ENCODE peak calls at places on chromosomes 16 and 17, in ten cellular contexts. One of them, this sample, is unnamed.

GRCh38 chr16:84839956-84840355 is 20.2 kb downstream of the CRISPLD2 start:
- DNase-seq in GM20000: no peak
- DNase-seq in NCI-H345: no peak
- DNase-seq in NCI-H1092: no peak
- DNase-seq in lower leg skin: no peak
- DNase-seq in kidney: no peak
- DNase-seq in H9: no peak
- DNase-seq in AG08395: peak
- DNase-seq in NCI-H1436: no peak
- DNase-seq in Peyer's patch: no peak
- DNase-seq in this sample: no peak

GRCh38 chr17:7177210-7177953 is 1.8 kb downstream of the ASGR1 start:
- DNase-seq in GM20000: peak
- DNase-seq in NCI-H345: peak
- DNase-seq in NCI-H1092: peak
- DNase-seq in lower leg skin: peak
- DNase-seq in kidney: no peak
- DNase-seq in H9: peak
- DNase-seq in AG08395: peak
- DNase-seq in NCI-H1436: peak
- DNase-seq in Peyer's patch: peak
- DNase-seq in this sample: peak

GRCh38 chr16:53434436-53435065 is at the start of gene RBL2:
- DNase-seq in GM20000: peak
- DNase-seq in NCI-H345: peak
- DNase-seq in NCI-H1092: peak
- DNase-seq in lower leg skin: peak
- DNase-seq in kidney: peak
- DNase-seq in H9: peak
- DNase-seq in AG08395: peak
- DNase-seq in NCI-H1436: no peak
- DNase-seq in Peyer's patch: peak
- DNase-seq in this sample: no peak

GRCh38 chr16:88120812-88121211 is 169.6 kb downstream of the BANP start:
- DNase-seq in GM20000: no peak
- DNase-seq in NCI-H345: no peak
- DNase-seq in NCI-H1092: no peak
- DNase-seq in lower leg skin: no peak
- DNase-seq in kidney: peak
- DNase-seq in H9: no peak
- DNase-seq in AG08395: no peak
- DNase-seq in NCI-H1436: no peak
- DNase-seq in Peyer's patch: no peak
- DNase-seq in this sample: no peak

GRCh38 chr17:9121186-9121820 is 100.0 kb downstream of the NTN1 start:
- DNase-seq in GM20000: no peak
- DNase-seq in NCI-H345: no peak
- DNase-seq in NCI-H1092: no peak
- DNase-seq in lower leg skin: no peak
- DNase-seq in kidney: no peak
- DNase-seq in H9: no peak
- DNase-seq in AG08395: no peak
- DNase-seq in NCI-H1436: no peak
- DNase-seq in Peyer's patch: no peak
- DNase-seq in this sample: no peak

GRCh38 chr16:19328364-19328763 is 42.8 kb downstream of the CLEC19A start:
- DNase-seq in GM20000: no peak
- DNase-seq in NCI-H345: no peak
- DNase-seq in NCI-H1092: no peak
- DNase-seq in lower leg skin: no peak
- DNase-seq in kidney: no peak
- DNase-seq in H9: no peak
- DNase-seq in AG08395: no peak
- DNase-seq in NCI-H1436: no peak
- DNase-seq in Peyer's patch: no peak
- DNase-seq in this sample: no peak

GRCh38 chr17:57649731-57650484 is 95.2 kb downstream of the CCDC182 start:
- DNase-seq in GM20000: no peak
- DNase-seq in NCI-H345: no peak
- DNase-seq in NCI-H1092: no peak
- DNase-seq in lower leg skin: no peak
- DNase-seq in kidney: no peak
- DNase-seq in H9: peak
- DNase-seq in AG08395: no peak
- DNase-seq in NCI-H1436: no peak
- DNase-seq in Peyer's patch: no peak
- DNase-seq in this sample: no peak

GRCh38 chr17:77709594-77709993 is 248.9 kb upstream of the TNRC6C start:
- DNase-seq in GM20000: no peak
- DNase-seq in NCI-H345: no peak
- DNase-seq in NCI-H1092: no peak
- DNase-seq in lower leg skin: no peak
- DNase-seq in kidney: no peak
- DNase-seq in H9: peak
- DNase-seq in AG08395: no peak
- DNase-seq in NCI-H1436: no peak
- DNase-seq in Peyer's patch: no peak
- DNase-seq in this sample: no peak

GRCh38 chr16:54160252-54160860 is 126.2 kb downstream of the IRX3 start:
- DNase-seq in GM20000: no peak
- DNase-seq in NCI-H345: no peak
- DNase-seq in NCI-H1092: no peak
- DNase-seq in lower leg skin: no peak
- DNase-seq in kidney: no peak
- DNase-seq in H9: no peak
- DNase-seq in AG08395: no peak
- DNase-seq in NCI-H1436: no peak
- DNase-seq in Peyer's patch: no peak
- DNase-seq in this sample: no peak

GRCh38 chr16:77951788-77952187 is 70.6 kb upstream of the CLEC3A start:
- DNase-seq in GM20000: peak
- DNase-seq in NCI-H345: peak
- DNase-seq in NCI-H1092: peak
- DNase-seq in lower leg skin: no peak
- DNase-seq in kidney: no peak
- DNase-seq in H9: no peak
- DNase-seq in AG08395: no peak
- DNase-seq in NCI-H1436: peak
- DNase-seq in Peyer's patch: no peak
- DNase-seq in this sample: peak

This sample was measured in cerebellar cortex.